ENCODE peak calls at places on chromosomes 11 and 22, in seven cellular contexts. L, D, H, S, K, Y and J are unnamed samples.

GRCh38 chr22:45329536-45329936 is 19.8 kb downstream of the FAM118A start:
- DNase-seq in D (no peak), Y (no peak), S (no peak), K (no peak), H (no peak), L (peak; percentile 96), J (peak; percentile 82)

GRCh38 chr11:119742263-119742861 is 13.4 kb upstream of the NECTIN1 start:
- DNase-seq in Y (no peak), K (no peak), L (no peak), H (peak; percentile 18), S (peak; percentile 44), D (no peak), J (no peak)

GRCh38 chr11:70615036-70615875 is 216.9 kb downstream of the CTTN start:
- DNase-seq in Y (no peak), L (no peak), S (no peak), H (no peak), K (no peak), D (no peak), J (no peak)

GRCh38 chr11:73201888-73202810 is 15.9 kb upstream of the P2RY2 start:
- DNase-seq in H (no peak), Y (no peak), D (no peak), S (no peak), K (no peak), L (peak; percentile 3), J (no peak)

GRCh38 chr11:122023614-122024250 is 92.3 kb downstream of the BLID start:
- DNase-seq in S (peak; percentile 25), L (no peak), K (no peak), H (no peak), Y (no peak), D (no peak), J (no peak)

GRCh38 chr22:49658902-49659280 is 168.8 kb downstream of the BRD1 start:
- DNase-seq in D (no peak), K (no peak), L (no peak), S (no peak), Y (no peak), H (no peak), J (no peak)

GRCh38 chr11:43987384-43988039 is 45.1 kb downstream of the C11orf96 start:
- DNase-seq in K (peak; percentile 80), L (peak; percentile 83), Y (no peak), D (no peak), H (peak; percentile 97), S (peak; percentile 98), J (peak; percentile 94)

GRCh38 chr11:12001152-12001551 is 7.3 kb downstream of the DKK3 start:
- DNase-seq in D (no peak), K (no peak), L (no peak), Y (no peak), S (no peak), H (no peak), J (no peak)

GRCh38 chr22:31139866-31140716 is at the start of gene PLA2G3:
- DNase-seq in D (no peak), Y (no peak), L (no peak), K (peak; percentile 60), H (no peak), S (no peak), J (no peak)

GRCh38 chr11:7524831-7525230 is 11.0 kb downstream of the PPFIBP2 start:
- DNase-seq in K (no peak), L (no peak), H (no peak), S (no peak), Y (no peak), D (no peak), J (no peak)

GRCh38 chr22:37981282-37982011 is 2.9 kb downstream of the SOX10 start:
- DNase-seq in Y (no peak), S (no peak), H (no peak), D (no peak), L (no peak), K (no peak), J (no peak)

GRCh38 chr11:70327717-70328116 is 57.2 kb downstream of the PPFIA1 start:
- DNase-seq in H (no peak), L (no peak), D (no peak), Y (no peak), S (no peak), K (no peak), J (no peak)

GRCh38 chr11:45005106-45005505 is 54.4 kb upstream of the TP53I11 start:
- DNase-seq in H (no peak), Y (no peak), S (no peak), L (no peak), D (no peak), K (no peak), J (no peak)

GRCh38 chr11:61027141-61027840 is 55.8 kb downstream of the CD6 start:
- DNase-seq in S (no peak), K (no peak), L (no peak), D (no peak), Y (no peak), H (no peak), J (no peak)

DNA sequence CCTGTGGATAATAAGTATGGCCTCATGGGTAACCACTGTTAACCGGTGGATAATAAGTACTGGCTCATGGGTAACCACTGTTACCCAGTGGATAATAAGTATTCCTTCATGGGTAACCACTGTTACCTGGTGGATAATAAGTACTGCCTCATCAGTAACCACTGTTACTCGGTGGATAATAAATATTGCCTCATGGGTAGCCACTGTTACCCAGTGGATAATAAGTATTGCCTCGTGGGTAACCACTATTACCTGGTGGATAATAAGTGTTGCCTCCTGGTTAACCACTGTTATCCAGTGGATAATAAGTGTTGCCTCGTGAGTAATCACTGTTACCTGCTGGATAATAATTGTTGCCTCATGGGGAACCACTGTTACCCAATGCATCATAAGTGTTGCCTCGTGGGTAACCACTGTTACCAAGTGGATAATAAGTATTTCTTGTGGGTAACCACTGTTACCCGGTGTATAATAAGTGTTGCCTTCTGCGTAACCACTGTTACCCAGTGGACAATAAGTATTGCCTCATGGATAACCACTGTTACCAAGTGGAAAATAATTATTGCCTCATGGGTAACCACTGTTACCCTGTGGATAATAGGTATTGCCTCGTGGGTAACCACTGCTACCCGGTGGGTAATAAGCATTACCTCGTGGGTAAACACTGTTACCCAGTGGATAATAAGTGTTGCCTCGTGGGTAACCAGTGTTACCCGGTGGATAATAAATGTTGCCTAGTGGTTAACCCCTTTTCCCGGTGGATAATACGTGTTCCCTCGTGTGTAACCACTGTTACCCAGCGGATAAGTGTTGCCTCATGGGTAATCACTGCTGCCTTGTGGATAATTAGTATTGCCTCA is 26.6 kb upstream of the NXPE4 start:
- DNase-seq in H (no peak), L (no peak), S (no peak), K (no peak), Y (no peak), D (no peak), J (no peak)
- H3K9me3 ChIP-seq in H (no peaks in the 10 kb centered on the region), L (no peaks in the 10 kb centered on the region), S (no peaks in the 10 kb centered on the region), K (no peaks in the 10 kb centered on the region), Y (peaks cover 37% of the 10 kb centered on the region), D (no peaks in the 10 kb centered on the region), J (peaks cover 54% of the 10 kb centered on the region)

GRCh38 chr11:107998761-107999160 is 9.9 kb upstream of the CUL5 start:
- DNase-seq in K (no peak), D (no peak), S (no peak), Y (no peak), L (no peak), H (no peak), J (no peak)

GRCh38 chr11:107996025-107996776 is 12.5 kb upstream of the CUL5 start:
- DNase-seq in S (no peak), K (no peak), Y (no peak), H (no peak), D (no peak), L (no peak), J (no peak)

GRCh38 chr11:108002476-108002875 is 6.2 kb upstream of the CUL5 start:
- DNase-seq in Y (no peak), H (no peak), D (no peak), L (no peak), K (no peak), S (no peak), J (no peak)

GRCh38 chr11:108003623-108004022 is 5.1 kb upstream of the CUL5 start:
- DNase-seq in K (no peak), L (no peak), D (no peak), Y (no peak), S (no peak), H (no peak), J (no peak)

DNA sequence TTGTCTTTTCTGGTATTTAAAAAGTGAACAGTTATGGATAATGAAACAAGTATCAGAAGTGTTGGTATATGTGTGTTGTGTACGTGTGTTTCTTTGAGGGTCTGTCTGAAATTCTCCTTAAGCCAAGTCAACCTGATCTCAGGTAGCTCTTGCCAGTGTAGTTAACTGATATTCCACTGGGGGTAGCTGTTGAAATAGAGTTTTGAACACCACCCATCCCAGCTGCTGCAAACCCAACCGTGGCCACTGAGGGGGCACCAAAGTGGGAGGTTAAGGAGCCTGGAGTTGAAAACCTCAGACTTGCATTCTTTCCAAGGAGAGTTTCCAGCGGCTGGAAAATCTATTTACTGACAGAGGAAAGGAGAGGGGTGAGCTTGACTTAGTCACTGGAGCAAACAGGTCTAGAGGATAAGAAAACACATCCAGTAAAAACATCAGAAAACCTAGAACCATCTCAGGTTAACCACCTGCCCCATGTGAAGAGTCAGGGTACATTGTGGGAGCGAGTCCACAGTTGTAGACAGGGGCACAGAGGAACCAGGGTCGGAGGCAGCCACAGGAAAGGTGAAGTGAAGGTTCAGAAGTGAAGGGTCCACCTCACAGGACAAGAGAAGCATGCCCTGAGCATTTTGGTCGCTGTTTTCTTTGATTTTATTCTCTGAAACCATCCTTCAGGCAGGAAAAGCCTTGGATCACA is 8.8 kb upstream of the CUL5 start:
- DNase-seq in K (peak; percentile 28), D (peak; percentile 61), Y (peak; percentile 74), S (no peak), H (no peak), L (no peak), J (no peak)
- TF ChIP-seq POLR2A in K (no peak), D (no peak), Y (no peak), S (no peak), H (no peak), L (no peak), J (no peak)

GRCh38 chr11:20342347-20343279 is 20.9 kb upstream of the HTATIP2 start:
- DNase-seq in L (no peak), H (no peak), K (no peak), Y (no peak), D (no peak), S (peak; percentile 24), J (no peak)
- H3K9me3 ChIP-seq in L (no peaks in the 10 kb centered on the region), H (no peaks in the 10 kb centered on the region), K (no peaks in the 10 kb centered on the region), Y (no peaks in the 10 kb centered on the region), D (no peaks in the 10 kb centered on the region), S (no peaks in the 10 kb centered on the region), J (no peaks in the 10 kb centered on the region)

DNA sequence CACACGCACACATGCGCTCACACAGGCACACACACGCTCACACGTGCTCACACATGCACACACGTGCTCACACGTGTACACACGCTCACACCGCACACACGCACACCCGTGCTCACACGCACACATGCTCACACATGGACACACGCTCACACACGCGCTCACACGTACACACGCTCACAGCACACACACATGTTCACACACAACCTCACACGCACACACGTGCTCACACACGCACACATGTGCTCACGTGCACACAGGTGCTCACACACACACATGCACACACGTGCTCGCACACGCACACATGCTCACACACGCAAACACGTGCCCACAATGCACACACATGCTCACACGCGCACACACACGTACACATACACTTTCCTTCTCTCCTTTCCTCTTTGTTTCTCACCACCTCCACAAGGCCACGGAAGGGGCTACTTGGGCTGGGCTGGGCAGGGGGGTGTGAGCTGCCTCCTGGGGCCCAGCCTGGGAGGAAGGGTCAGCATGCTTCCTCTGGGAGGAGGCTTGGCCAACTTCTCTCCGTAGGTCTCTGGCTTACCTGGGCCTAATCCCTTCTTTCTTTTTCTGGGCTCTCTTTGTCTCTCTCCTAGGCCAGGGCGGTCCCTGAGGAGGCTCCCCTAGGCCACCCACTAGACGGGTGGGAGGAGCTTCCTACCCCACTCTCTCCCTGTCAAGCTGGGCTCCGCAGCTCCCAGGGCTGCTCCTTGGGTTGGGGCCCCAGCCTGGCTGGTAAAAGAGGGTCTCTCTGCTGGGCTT is 34.5 kb upstream of the PARVG start:
- DNase-seq in K (no peak), H (no peak), L (no peak), Y (no peak), S (no peak), D (no peak), J (no peak)
- TF ChIP-seq POLR2A in K (no peak), H (no peak), L (no peak), Y (no peak), S (no peak), D (no peak), J (no peak)